ENCODE peak calls at places on chromosomes 3 and 15, in eight cellular contexts. P, J, L, E, N, R, Z and W are unnamed samples. For H3K4me1, the result is how much of the 10 kb centered on the place peaks cover.

GRCh38 chr3:191484461-191484860 is 23.5 kb downstream of the PYDC2 start:
- DNase-seq in P (no peak), J (peak), L (no peak), E (no peak), N (no peak), R (no peak), Z (no peak), W (peak)

GRCh38 chr15:50979041-50979440 is 70.6 kb downstream of the AP4E1 start:
- DNase-seq in P (no peak), J (no peak), L (no peak), E (no peak), N (no peak), R (no peak), Z (no peak), W (no peak)

GRCh38 chr15:84669726-84670125 is 11.7 kb upstream of the NMB start:
- DNase-seq in P (no peak), J (no peak), L (no peak), E (no peak), N (no peak), R (no peak), Z (no peak), W (peak)

GRCh38 chr3:84974347-84974746 is 15.6 kb downstream of the CADM2 start:
- DNase-seq in P (no peak), J (no peak), L (no peak), E (peak), N (no peak), R (no peak), Z (no peak), W (no peak)

GRCh38 chr3:160668454-160668853 is 8.5 kb upstream of the ARL14 start:
- DNase-seq in P (no peak), J (no peak), L (no peak), E (no peak), N (no peak), R (no peak), Z (no peak), W (no peak)

GRCh38 chr3:107430214-107431047 is 53.2 kb downstream of the CCDC54 start:
- DNase-seq in P (peak), J (no peak), L (peak), E (no peak), N (peak), R (peak), Z (peak), W (peak)

GRCh38 chr3:173838644-173839043 is 441.1 kb downstream of the NLGN1 start:
- DNase-seq in P (no peak), J (no peak), L (no peak), E (no peak), N (no peak), R (no peak), Z (no peak), W (no peak)

GRCh38 chr3:63753567-63753966 is 65.5 kb upstream of the C3orf49 start:
- DNase-seq in P (no peak), J (peak), L (no peak), E (peak), N (no peak), R (peak), Z (peak), W (no peak)

GRCh38 chr3:147925272-147925671 is 516.1 kb downstream of the ZIC1 start:
- DNase-seq in P (no peak), J (no peak), L (no peak), E (no peak), N (no peak), R (no peak), Z (no peak), W (no peak)

GRCh38 chr15:39125904-39126303 is 455.0 kb upstream of the THBS1 start:
- DNase-seq in P (peak), J (no peak), L (no peak), E (peak), N (peak), R (peak), Z (no peak), W (no peak)

GRCh38 chr3:72295974-72296450 is 511.1 kb upstream of the PROK2 start:
- DNase-seq in P (no peak), J (no peak), L (no peak), E (no peak), N (no peak), R (no peak), Z (no peak), W (no peak)

GRCh38 chr3:23239181-23240068 is 36.3 kb downstream of the UBE2E2 start:
- DNase-seq in P (no peak), J (no peak), L (no peak), E (no peak), N (no peak), R (no peak), Z (no peak), W (no peak)

GRCh38 chr3:129061077-129061887 is 703 bp downstream of the GP9 start:
- DNase-seq in P (no peak), J (no peak), L (no peak), E (no peak), N (no peak), R (no peak), Z (no peak), W (no peak)

GRCh38 chr3:62373714-62374333 is 474 bp upstream of the FEZF2 start:
- DNase-seq in P (no peak), J (no peak), L (no peak), E (no peak), N (peak), R (peak), Z (no peak), W (no peak)

GRCh38 chr15:36658321-36658720 is 78.9 kb downstream of the CDIN1 start:
- DNase-seq in P (no peak), J (peak), L (no peak), E (no peak), N (no peak), R (no peak), Z (peak), W (peak)

GRCh38 chr3:43025423-43025822 is 46.3 kb downstream of the GASK1A start:
- DNase-seq in P (no peak), J (no peak), L (no peak), E (no peak), N (no peak), R (peak), Z (no peak), W (no peak)

GRCh38 chr3:136882575-136882974 is 20.6 kb downstream of the NCK1 start:
- DNase-seq in P (no peak), J (no peak), L (no peak), E (no peak), N (no peak), R (no peak), Z (no peak), W (peak)

GRCh38 chr3:100209948-100210776 is 50.6 kb upstream of the TBC1D23 start:
- DNase-seq in P (no peak), J (no peak), L (no peak), E (peak), N (no peak), R (no peak), Z (peak), W (no peak)

GRCh38 chr15:88645171-88646087 is 6.6 kb downstream of the ISG20 start:
- DNase-seq in P (no peak), J (no peak), L (no peak), E (no peak), N (peak), R (no peak), Z (no peak), W (no peak)

GRCh38 chr3:66407281-66408218 is 93.3 kb downstream of the LRIG1 start:
- DNase-seq in P (peak), J (peak), L (peak), E (peak), N (peak), R (peak), Z (peak), W (peak)

GRCh38 chr3:143301502-143301901 is 181.9 kb downstream of the CHST2 start:
- DNase-seq in P (no peak), J (no peak), L (no peak), E (no peak), N (no peak), R (no peak), Z (no peak), W (no peak)

GRCh38 chr3:197736010-197736490 is 654 bp downstream of the RUBCN start:
- DNase-seq in P (peak), J (peak), L (no peak), E (no peak), N (peak), R (peak), Z (peak), W (peak)

GRCh38 chr15:47801522-47801921 is 84.2 kb downstream of the SEMA6D start:
- DNase-seq in P (no peak), J (peak), L (no peak), E (no peak), N (no peak), R (no peak), Z (no peak), W (no peak)

GRCh38 chr3:107870989-107871638 is 219.7 kb downstream of the CD47 start:
- DNase-seq in P (no peak), J (no peak), L (no peak), E (no peak), N (no peak), R (no peak), Z (no peak), W (no peak)

GRCh38 chr15:40282144-40282869 is 557 bp downstream of the ANKRD63 start:
- DNase-seq in P (peak), J (peak), L (peak), E (peak), N (peak), R (peak), Z (peak), W (peak)

GRCh38 chr3:186583820-186584219 is 13.3 kb downstream of the DNAJB11 start:
- DNase-seq in P (no peak), J (no peak), L (no peak), E (no peak), N (no peak), R (no peak), Z (peak), W (no peak)

GRCh38 chr3:157541506-157542236 is 38.5 kb upstream of the VEPH1 start:
- DNase-seq in P (no peak), J (no peak), L (no peak), E (no peak), N (no peak), R (no peak), Z (no peak), W (no peak)

GRCh38 chr3:36905545-36905944 is 39.3 kb downstream of the TRANK1 start:
- DNase-seq in P (no peak), J (no peak), L (no peak), E (no peak), N (no peak), R (no peak), Z (no peak), W (no peak)
- H3K4me1 ChIP-seq in P (under half), J (under half), L (under half), E (under half), N (under half), R (under half), Z (under half), W (under half)

GRCh38 chr15:44315164-44315563 is 26.6 kb downstream of the GOLM2 start:
- DNase-seq in P (no peak), J (no peak), L (no peak), E (no peak), N (no peak), R (no peak), Z (no peak), W (no peak)

GRCh38 chr15:44315773-44316465 is 27.4 kb downstream of the GOLM2 start:
- DNase-seq in P (no peak), J (no peak), L (no peak), E (no peak), N (no peak), R (no peak), Z (no peak), W (no peak)

GRCh38 chr15:44312108-44312507 is 23.6 kb downstream of the GOLM2 start:
- DNase-seq in P (no peak), J (no peak), L (no peak), E (no peak), N (no peak), R (no peak), Z (no peak), W (no peak)

GRCh38 chr15:44317423-44317822 is 28.9 kb downstream of the GOLM2 start:
- DNase-seq in P (no peak), J (no peak), L (no peak), E (no peak), N (no peak), R (no peak), Z (no peak), W (no peak)

GRCh38 chr15:44314512-44314911 is 26.0 kb downstream of the GOLM2 start:
- DNase-seq in P (no peak), J (no peak), L (no peak), E (no peak), N (no peak), R (no peak), Z (no peak), W (no peak)
- H3K4me1 ChIP-seq in P (under half), J (under half), L (under half), E (under half), N (under half), R (under half), Z (under half), W (under half)

DNA sequence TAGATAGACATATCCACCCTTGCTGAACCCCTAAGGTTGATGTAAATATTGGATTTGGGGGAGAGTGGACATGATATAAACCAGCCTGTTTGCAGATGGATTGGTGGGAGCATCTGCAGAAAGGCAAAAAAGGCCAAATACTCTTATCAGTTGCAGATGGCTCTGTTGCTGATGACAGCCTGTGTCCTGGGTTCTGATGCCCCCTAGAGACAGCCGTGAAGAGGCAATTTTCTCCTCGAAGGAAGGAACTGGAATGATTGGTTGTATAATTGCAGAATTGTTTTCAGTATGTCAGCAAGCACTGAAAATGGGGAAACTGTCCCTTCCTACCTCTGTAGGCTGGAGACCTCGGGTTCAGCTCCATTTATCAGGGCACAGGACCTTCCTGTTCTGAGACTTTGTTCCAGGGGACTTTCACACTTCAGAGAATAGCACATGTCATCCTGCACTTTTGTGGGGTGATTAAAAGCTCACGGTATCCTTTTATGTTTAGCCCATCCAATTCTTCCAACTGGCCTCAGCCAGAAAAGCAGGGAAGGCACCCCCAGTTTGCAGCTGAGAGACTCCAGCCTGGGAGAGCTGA is 103.0 kb downstream of the PGPEP1L start:
- DNase-seq in P (no peak), J (peak), L (no peak), E (peak), N (peak), R (peak), Z (peak), W (no peak)
- H3K4me1 ChIP-seq in P (under half), J (half or more), L (under half), E (under half), N (under half), R (under half), Z (under half), W (half or more)

GRCh38 chr15:68298336-68298735 is 20.8 kb downstream of the FEM1B start:
- DNase-seq in P (no peak), J (no peak), L (no peak), E (no peak), N (no peak), R (no peak), Z (no peak), W (no peak)

GRCh38 chr15:68301300-68301699 is 23.8 kb downstream of the FEM1B start:
- DNase-seq in P (no peak), J (no peak), L (no peak), E (no peak), N (no peak), R (no peak), Z (no peak), W (no peak)

GRCh38 chr15:68298882-68299381 is 21.4 kb downstream of the FEM1B start:
- DNase-seq in P (no peak), J (no peak), L (no peak), E (no peak), N (no peak), R (no peak), Z (peak), W (peak)

GRCh38 chr15:68299436-68299835 is 21.9 kb downstream of the FEM1B start:
- DNase-seq in P (no peak), J (no peak), L (no peak), E (no peak), N (no peak), R (no peak), Z (no peak), W (no peak)

DNA sequence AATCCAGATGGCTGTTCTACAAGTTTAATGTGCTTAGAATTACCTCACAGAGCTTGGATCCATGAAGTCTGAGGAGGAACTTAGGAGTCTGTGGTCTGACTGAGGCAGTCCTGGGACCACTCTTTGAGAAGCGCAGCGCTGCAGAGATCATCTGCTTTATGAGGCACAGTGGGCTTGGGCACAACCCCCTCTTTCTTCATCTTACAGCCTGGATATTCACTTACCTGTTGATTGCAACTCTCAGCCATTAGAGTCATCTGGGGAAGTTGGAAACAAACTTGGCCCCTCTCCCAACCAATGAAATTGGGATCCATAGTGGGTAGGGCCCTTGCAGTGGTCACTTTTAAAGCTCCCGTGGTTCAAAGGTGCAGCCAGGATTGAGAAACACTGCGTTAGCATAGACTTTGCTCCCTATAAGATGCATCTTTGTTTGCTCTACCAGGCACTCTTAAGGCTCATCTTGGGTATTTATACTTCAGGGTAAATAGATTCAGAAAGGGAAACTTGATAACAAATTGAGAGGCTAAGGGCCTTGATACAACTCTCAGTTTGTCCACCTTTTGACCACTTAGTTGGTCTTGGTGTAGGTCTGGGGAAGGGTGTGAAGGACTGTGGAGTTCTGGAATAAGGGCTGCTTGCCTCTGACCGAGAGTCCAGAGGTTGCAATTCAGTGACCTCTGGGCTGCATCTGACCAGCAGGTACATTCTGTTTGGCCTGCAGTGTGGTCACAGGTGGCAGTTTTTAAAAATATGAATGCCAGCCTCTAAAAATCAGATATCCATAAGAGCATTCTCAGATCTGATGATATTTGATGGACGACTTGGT is 22.8 kb downstream of the FEM1B start:
- DNase-seq in P (no peak), J (no peak), L (no peak), E (peak), N (no peak), R (no peak), Z (no peak), W (no peak)
- H3K4me1 ChIP-seq in P (under half), J (under half), L (under half), E (half or more), N (under half), R (under half), Z (under half), W (under half)

DNA sequence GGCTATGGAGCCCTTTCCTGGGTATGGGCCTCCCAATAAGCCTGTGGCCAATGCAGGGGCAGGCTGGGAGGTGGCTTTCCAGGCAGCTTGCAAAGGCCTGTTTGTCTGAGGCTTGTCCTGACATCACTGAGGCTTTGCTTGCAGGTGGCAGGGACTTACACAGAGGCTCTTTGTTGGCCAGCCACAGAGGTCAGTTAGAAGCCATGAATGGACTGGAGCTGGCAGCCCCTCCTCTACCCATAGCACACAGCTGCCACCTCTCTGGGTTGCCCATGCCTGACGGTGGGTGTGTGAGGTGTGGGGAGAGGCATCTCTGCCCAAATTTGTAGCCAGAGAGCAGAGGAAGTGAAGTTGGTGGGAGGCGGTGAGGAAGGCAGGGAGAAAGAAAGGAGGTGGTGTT is 17.1 kb downstream of the LIMD1 start:
- DNase-seq in P (no peak), J (peak), L (no peak), E (peak), N (no peak), R (peak), Z (no peak), W (no peak)
- H3K4me1 ChIP-seq in P (half or more), J (under half), L (under half), E (under half), N (under half), R (under half), Z (under half), W (under half)

GRCh38 chr15:63995789-63996188 is 50.5 kb downstream of the DAPK2 start:
- DNase-seq in P (no peak), J (no peak), L (no peak), E (no peak), N (no peak), R (no peak), Z (no peak), W (no peak)

GRCh38 chr15:63998489-63998888 is 47.8 kb downstream of the DAPK2 start:
- DNase-seq in P (no peak), J (no peak), L (no peak), E (no peak), N (no peak), R (no peak), Z (no peak), W (no peak)

GRCh38 chr15:63997715-63998442 is 48.4 kb downstream of the DAPK2 start:
- DNase-seq in P (no peak), J (peak), L (no peak), E (no peak), N (no peak), R (no peak), Z (no peak), W (no peak)

GRCh38 chr15:63999177-63999576 is 47.1 kb downstream of the DAPK2 start:
- DNase-seq in P (no peak), J (no peak), L (no peak), E (no peak), N (no peak), R (no peak), Z (no peak), W (peak)

GRCh38 chr15:63996794-63997357 is 49.4 kb downstream of the DAPK2 start:
- DNase-seq in P (no peak), J (no peak), L (no peak), E (no peak), N (no peak), R (no peak), Z (no peak), W (no peak)
- H3K4me1 ChIP-seq in P (under half), J (under half), L (under half), E (under half), N (under half), R (under half), Z (under half), W (under half)

GRCh38 chr3:39721076-39721475 is 88.3 kb upstream of the MYRIP start:
- DNase-seq in P (no peak), J (no peak), L (no peak), E (no peak), N (no peak), R (no peak), Z (peak), W (no peak)
- H3K4me1 ChIP-seq in P (under half), J (under half), L (under half), E (under half), N (under half), R (under half), Z (under half), W (under half)

GRCh38 chr3:20054549-20054987 is 14.3 kb downstream of the KAT2B start:
- DNase-seq in P (peak), J (peak), L (no peak), E (peak), N (no peak), R (no peak), Z (peak), W (peak)

GRCh38 chr3:20051123-20051806 is 11.0 kb downstream of the KAT2B start:
- DNase-seq in P (no peak), J (no peak), L (no peak), E (no peak), N (no peak), R (no peak), Z (no peak), W (peak)

GRCh38 chr3:20049275-20049674 is 9.0 kb downstream of the KAT2B start:
- DNase-seq in P (no peak), J (no peak), L (no peak), E (no peak), N (no peak), R (no peak), Z (no peak), W (no peak)

GRCh38 chr3:20055020-20055775 is 15.0 kb downstream of the KAT2B start:
- DNase-seq in P (no peak), J (no peak), L (no peak), E (no peak), N (no peak), R (no peak), Z (no peak), W (no peak)

GRCh38 chr3:20052851-20053250 is 12.6 kb downstream of the KAT2B start:
- DNase-seq in P (no peak), J (no peak), L (no peak), E (no peak), N (no peak), R (no peak), Z (no peak), W (no peak)
- H3K4me1 ChIP-seq in P (half or more), J (under half), L (under half), E (under half), N (under half), R (under half), Z (under half), W (under half)